ENCODE peak calls at places on chromosome 19, in six cellular contexts. P is neural progenitor cell, J is body of pancreas, Y is tibial nerve, S is ovary, C is colonic mucosa. M is an unnamed sample.

GRCh38 chr19:42478765-42479307 is 36.1 kb upstream of the CXCL17 start:
- DNase-seq in P (no peak), J (no peak), Y (no peak), S (no peak), C (no peak), M (no peak)

GRCh38 chr19:6740589-6741348 is 1.3 kb downstream of the TRIP10 start:
- DNase-seq in P (peak; percentile 89), J (peak; percentile 48), Y (no peak), S (peak; percentile 77), C (peak; percentile 66), M (peak; percentile 91)

GRCh38 chr19:27971071-27971470 is 1241.9 kb downstream of the UQCRFS1 start:
- DNase-seq in P (peak; percentile 86), J (no peak), Y (no peak), S (no peak), C (no peak), M (no peak)

GRCh38 chr19:17404621-17405249 is 695 bp downstream of the BST2 start:
- DNase-seq in P (no peak), J (no peak), Y (no peak), S (no peak), C (no peak), M (no peak)

GRCh38 chr19:17405250-17406038 is at the start of gene BST2:
- DNase-seq in P (peak; percentile 53), J (peak; percentile 32), Y (peak; percentile 48), S (peak; percentile 91), C (peak; percentile 38), M (peak; percentile 82)

GRCh38 chr19:57599761-57600383 is at the start of gene ZNF530:
- DNase-seq in P (peak; percentile 95), J (peak; percentile 92), Y (peak; percentile 95), S (peak; percentile 93), C (peak; percentile 95), M (peak; percentile 97)

GRCh38 chr19:42361545-42361910 is 28.6 kb downstream of the CNFN start:
- DNase-seq in P (no peak), J (no peak), Y (no peak), S (no peak), C (no peak), M (no peak)

GRCh38 chr19:7863157-7863970 is 10.8 kb downstream of the PRR36 start:
- DNase-seq in P (peak; percentile 73), J (no peak), Y (no peak), S (no peak), C (no peak), M (peak; percentile 51)

GRCh38 chr19:33067121-33067520 is 2.4 kb upstream of the RHPN2 start:
- DNase-seq in P (no peak), J (no peak), Y (no peak), S (no peak), C (no peak), M (no peak)

GRCh38 chr19:6773323-6773931 is 919 bp downstream of the VAV1 start:
- DNase-seq in P (no peak), J (no peak), Y (no peak), S (no peak), C (peak; percentile 52), M (peak; percentile 80)

GRCh38 chr19:50460161-50460765 is 16.0 kb upstream of the EMC10 start:
- DNase-seq in P (no peak), J (no peak), Y (no peak), S (no peak), C (no peak), M (no peak)

GRCh38 chr19:38388310-38389100 is at the start of gene SPRED3:
- DNase-seq in P (peak; percentile 91), J (no peak), Y (no peak), S (peak; percentile 53), C (no peak), M (peak; percentile 71)

GRCh38 chr19:38394488-38394887 is 6.0 kb downstream of the SPRED3 start:
- DNase-seq in P (peak; percentile 86), J (no peak), Y (no peak), S (no peak), C (no peak), M (no peak)

GRCh38 chr19:44796701-44797115 is 12.2 kb upstream of the BCAM start:
- DNase-seq in P (peak; percentile 25), J (peak; percentile 57), Y (no peak), S (no peak), C (no peak), M (no peak)

GRCh38 chr19:52991484-52991883 is 22.2 kb upstream of the ERVV-1 start:
- DNase-seq in P (no peak), J (no peak), Y (no peak), S (no peak), C (no peak), M (no peak)

GRCh38 chr19:38506375-38506722 is 72.9 kb downstream of the RYR1 start:
- DNase-seq in P (no peak), J (no peak), Y (no peak), S (no peak), C (no peak), M (no peak)

GRCh38 chr19:33293255-33294057 is 8.9 kb downstream of the CEBPA start:
- DNase-seq in P (no peak), J (no peak), Y (no peak), S (no peak), C (peak; percentile 68), M (no peak)

GRCh38 chr19:10566658-10567410 is 1.0 kb upstream of the KRI1 start:
- DNase-seq in P (no peak), J (no peak), Y (no peak), S (peak; percentile 62), C (peak; percentile 38), M (peak; percentile 45)

GRCh38 chr19:8335343-8336071 is 7.6 kb downstream of the KANK3 start:
- DNase-seq in P (no peak), J (no peak), Y (no peak), S (no peak), C (no peak), M (peak; percentile 63)

GRCh38 chr19:55442372-55443044 is 592 bp downstream of the SHISA7 start:
- DNase-seq in P (peak; percentile 48), J (no peak), Y (no peak), S (no peak), C (no peak), M (no peak)

GRCh38 chr19:21023901-21024300 is 3.4 kb downstream of the ZNF430 start:
- DNase-seq in P (no peak), J (no peak), Y (no peak), S (no peak), C (no peak), M (no peak)

GRCh38 chr19:392375-392970 is 16.5 kb downstream of the C2CD4C start:
- DNase-seq in P (no peak), J (no peak), Y (no peak), S (no peak), C (no peak), M (no peak)

GRCh38 chr19:17762505-17763229 is 11.4 kb downstream of the FCHO1 start:
- DNase-seq in P (peak; percentile 94), J (no peak), Y (no peak), S (no peak), C (peak; percentile 47), M (peak; percentile 50)

GRCh38 chr19:40322951-40323615 is 25.1 kb downstream of the C19orf47 start:
- DNase-seq in P (no peak), J (no peak), Y (no peak), S (peak; percentile 16), C (no peak), M (no peak)

GRCh38 chr19:3270908-3271307 is 46.4 kb downstream of the CELF5 start:
- DNase-seq in P (peak; percentile 90), J (no peak), Y (no peak), S (no peak), C (no peak), M (no peak)

GRCh38 chr19:18418725-18419194 is 438 bp upstream of the SSBP4 start:
- DNase-seq in P (no peak), J (peak; percentile 41), Y (no peak), S (peak; percentile 72), C (peak; percentile 62), M (peak; percentile 84)

GRCh38 chr19:45863840-45864628 is at the start of gene FOXA3:
- DNase-seq in P (peak; percentile 88), J (peak; percentile 81), Y (no peak), S (no peak), C (peak; percentile 80), M (peak; percentile 49)

DNA sequence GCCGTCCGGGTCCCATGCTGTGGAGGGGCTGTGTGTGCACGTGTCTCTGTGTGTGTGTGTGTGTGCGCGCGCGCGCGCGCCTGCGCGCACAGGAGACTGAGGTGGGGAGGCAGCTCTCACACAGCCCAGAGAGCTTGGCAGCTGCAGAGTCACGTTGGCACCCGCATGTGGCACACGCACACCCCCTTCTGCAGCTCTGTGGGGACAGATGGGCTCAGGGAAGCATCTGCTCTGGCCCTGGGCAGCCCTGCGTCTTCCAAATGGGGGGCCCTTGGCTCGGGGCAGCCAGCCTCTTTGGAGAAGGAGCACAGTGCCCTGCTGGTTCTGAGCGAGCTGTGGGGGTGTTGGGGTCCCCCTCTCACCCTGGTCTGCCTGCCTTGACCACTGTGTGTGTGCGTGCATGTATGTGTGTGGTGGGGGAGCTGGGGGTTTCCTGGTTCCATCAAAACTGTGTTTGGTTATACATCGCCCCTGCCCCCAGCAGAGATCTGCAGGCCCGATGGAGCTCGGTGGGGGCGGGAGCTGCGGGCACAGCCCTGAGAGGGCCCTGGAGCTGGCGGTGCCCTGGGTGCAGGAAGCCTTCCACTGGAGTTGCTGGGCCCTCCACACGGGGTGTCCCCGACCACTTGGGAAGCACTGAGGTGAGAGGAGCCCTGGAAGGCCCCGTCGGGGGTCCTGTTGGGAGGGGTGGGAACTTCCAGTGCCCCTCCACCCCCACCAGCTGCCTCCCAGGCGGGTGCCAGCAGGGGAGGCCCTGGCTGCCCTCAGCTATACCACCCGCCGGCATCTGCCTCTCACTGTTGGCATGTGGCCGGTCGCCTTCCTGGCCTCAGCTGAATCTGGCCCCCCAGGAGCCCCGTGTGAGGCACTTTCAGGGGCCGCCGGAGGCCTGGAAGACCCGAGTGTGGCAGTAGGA is 67.2 kb downstream of the KDM4B start:
- DNase-seq in P (no peak), J (no peak), Y (no peak), S (no peak), C (no peak), M (peak; percentile 67)
- H3K27ac ChIP-seq in P (peak overlapping the region; percentile 25), J (no peak overlapping the region), Y (no peak overlapping the region), S (peak overlapping the region; percentile 24), C (no peak overlapping the region), M (no peak overlapping the region)

GRCh38 chr19:47102561-47103135 is 10.9 kb downstream of the ZC3H4 start:
- DNase-seq in P (no peak), J (no peak), Y (no peak), S (no peak), C (no peak), M (no peak)
- H3K4me1 ChIP-seq in P (peaks cover 28% of the 10 kb centered on the region), J (peaks cover 48% of the 10 kb centered on the region), Y (peaks cover 91% of the 10 kb centered on the region), S (peaks cover 2% of the 10 kb centered on the region), C (peaks cover 24% of the 10 kb centered on the region), M (peaks cover 19% of the 10 kb centered on the region)

GRCh38 chr19:12940897-12941296 is 2.5 kb downstream of the CALR start:
- DNase-seq in P (no peak), J (no peak), Y (no peak), S (no peak), C (no peak), M (no peak)
- H3K27ac ChIP-seq in P (no peak overlapping the region), J (peak overlapping the region; percentile 33), Y (no peak overlapping the region), S (no peak overlapping the region), C (no peak overlapping the region), M (no peak overlapping the region)

GRCh38 chr19:13014921-13015280 is 19.6 kb downstream of the NFIX start:
- DNase-seq in P (no peak), J (no peak), Y (no peak), S (no peak), C (no peak), M (no peak)
- H3K4me1 ChIP-seq in P (peaks cover 17% of the 10 kb centered on the region), J (peaks cover 8% of the 10 kb centered on the region), Y (peaks cover 99% of the 10 kb centered on the region), S (peaks cover 47% of the 10 kb centered on the region), C (peaks cover 3% of the 10 kb centered on the region), M (peaks cover 17% of the 10 kb centered on the region)

GRCh38 chr19:35379992-35380391 is 9.1 kb downstream of the GPR42 start:
- DNase-seq in P (no peak), J (no peak), Y (no peak), S (no peak), C (no peak), M (no peak)
- H3K27ac ChIP-seq in P (no peak overlapping the region), J (no peak overlapping the region), Y (no peak overlapping the region), S (no peak overlapping the region), C (no peak overlapping the region), M (no peak overlapping the region)

GRCh38 chr19:47506459-47506858 is 8.4 kb downstream of the NAPA start:
- DNase-seq in P (no peak), J (no peak), Y (no peak), S (no peak), C (no peak), M (peak; percentile 35)
- H3K4me1 ChIP-seq in P (peaks cover 10% of the 10 kb centered on the region), J (peaks cover 61% of the 10 kb centered on the region), Y (peaks cover 58% of the 10 kb centered on the region), S (peaks cover 25% of the 10 kb centered on the region), C (no peaks in the 10 kb centered on the region), M (peaks cover 32% of the 10 kb centered on the region)